ENCODE peak calls at places on chromosomes 4 and X, in four cellular contexts. One of them, this sample, is unnamed.

GRCh38 chr4:141058739-141059507 is 74.3 kb downstream of the RNF150 start:
- DNase-seq in GM13977: no peak
- DNase-seq in tibial artery: no peak
- DNase-seq in mucosa of descending colon: no peak
- DNase-seq in this sample: no peak

GRCh38 chrX:53476371-53476770 is 42.2 kb upstream of the HSD17B10 start:
- DNase-seq in GM13977: no peak
- DNase-seq in tibial artery: no peak
- DNase-seq in mucosa of descending colon: no peak
- DNase-seq in this sample: no peak

GRCh38 chr4:73868206-73869129 is 725 bp upstream of the CXCL1 start:
- DNase-seq in GM13977: no peak
- DNase-seq in tibial artery: no peak
- DNase-seq in mucosa of descending colon: no peak
- DNase-seq in this sample: no peak

GRCh38 chrX:99353412-99353811 is 1056.7 kb downstream of the PCDH19 start:
- DNase-seq in GM13977: no peak
- DNase-seq in tibial artery: no peak
- DNase-seq in mucosa of descending colon: no peak
- DNase-seq in this sample: no peak

GRCh38 chrX:15909605-15910004 is 55.0 kb upstream of the AP1S2 start:
- DNase-seq in GM13977: no peak
- DNase-seq in tibial artery: no peak
- DNase-seq in mucosa of descending colon: no peak
- DNase-seq in this sample: no peak

GRCh38 chrX:45771114-45771513 is 570.4 kb upstream of the DIPK2B start:
- DNase-seq in GM13977: no peak
- DNase-seq in tibial artery: no peak
- DNase-seq in mucosa of descending colon: no peak
- DNase-seq in this sample: no peak

GRCh38 chr4:125801373-125801772 is 486.6 kb downstream of the FAT4 start:
- DNase-seq in GM13977: no peak
- DNase-seq in tibial artery: no peak
- DNase-seq in mucosa of descending colon: no peak
- DNase-seq in this sample: no peak

GRCh38 chr4:28225005-28225404 is 1364.4 kb downstream of the STIM2 start:
- DNase-seq in GM13977: no peak
- DNase-seq in tibial artery: no peak
- DNase-seq in mucosa of descending colon: no peak
- DNase-seq in this sample: no peak

GRCh38 chrX:17824980-17825379 is 36.1 kb downstream of the RAI2 start:
- DNase-seq in GM13977: no peak
- DNase-seq in tibial artery: no peak
- DNase-seq in mucosa of descending colon: no peak
- DNase-seq in this sample: no peak

GRCh38 chr4:138005486-138005885 is 236.7 kb downstream of the SLC7A11 start:
- DNase-seq in GM13977: no peak
- DNase-seq in tibial artery: no peak
- DNase-seq in mucosa of descending colon: no peak
- DNase-seq in this sample: no peak

GRCh38 chr4:138010639-138011038 is 231.5 kb downstream of the SLC7A11 start:
- DNase-seq in GM13977: no peak
- DNase-seq in tibial artery: no peak
- DNase-seq in mucosa of descending colon: no peak
- DNase-seq in this sample: no peak

GRCh38 chr4:138003248-138003647 is 238.9 kb downstream of the SLC7A11 start:
- DNase-seq in GM13977: peak
- DNase-seq in tibial artery: no peak
- DNase-seq in mucosa of descending colon: no peak
- DNase-seq in this sample: no peak

GRCh38 chr4:138007572-138007971 is 234.6 kb downstream of the SLC7A11 start:
- DNase-seq in GM13977: no peak
- DNase-seq in tibial artery: no peak
- DNase-seq in mucosa of descending colon: no peak
- DNase-seq in this sample: no peak
- TF ChIP-seq CTCF in GM13977: no peak
- TF ChIP-seq CTCF in tibial artery: no peak
- TF ChIP-seq CTCF in mucosa of descending colon: no peak
- TF ChIP-seq CTCF in this sample: peak

DNA sequence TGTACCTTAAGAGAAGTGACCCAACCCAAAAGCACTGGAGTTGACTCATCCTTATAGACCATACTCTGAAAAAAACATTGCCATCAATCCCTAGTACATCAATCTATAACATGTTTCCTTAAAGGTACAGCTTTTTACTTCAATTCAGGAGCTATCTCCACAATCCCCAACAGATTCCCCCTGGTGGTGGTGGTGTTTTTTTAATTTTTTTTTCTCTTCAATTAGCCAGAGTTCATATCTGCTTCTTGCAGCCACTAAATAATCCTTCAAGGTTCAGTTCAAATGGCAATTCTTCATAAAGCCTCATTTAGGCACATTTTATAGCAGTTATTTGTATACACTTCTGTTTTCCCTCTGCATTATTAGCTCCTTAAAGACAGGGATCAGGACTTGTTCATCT is 60.7 kb upstream of the KDR start:
- DNase-seq in GM13977: no peak
- DNase-seq in tibial artery: no peak
- DNase-seq in mucosa of descending colon: no peak
- DNase-seq in this sample: no peak
- TF ChIP-seq CTCF in GM13977: no peak
- TF ChIP-seq CTCF in tibial artery: no peak
- TF ChIP-seq CTCF in mucosa of descending colon: no peak
- TF ChIP-seq CTCF in this sample: no peak

GRCh38 chr4:86921608-86922252 is 13.1 kb upstream of the AFF1 start:
- DNase-seq in GM13977: no peak
- DNase-seq in tibial artery: no peak
- DNase-seq in mucosa of descending colon: no peak
- DNase-seq in this sample: no peak

GRCh38 chr4:86919824-86920223 is 15.0 kb upstream of the AFF1 start:
- DNase-seq in GM13977: no peak
- DNase-seq in tibial artery: no peak
- DNase-seq in mucosa of descending colon: no peak
- DNase-seq in this sample: no peak

GRCh38 chr4:86916392-86916791 is 18.4 kb upstream of the AFF1 start:
- DNase-seq in GM13977: no peak
- DNase-seq in tibial artery: no peak
- DNase-seq in mucosa of descending colon: no peak
- DNase-seq in this sample: no peak

GRCh38 chr4:86918539-86919072 is 16.2 kb upstream of the AFF1 start:
- DNase-seq in GM13977: no peak
- DNase-seq in tibial artery: no peak
- DNase-seq in mucosa of descending colon: no peak
- DNase-seq in this sample: no peak

DNA sequence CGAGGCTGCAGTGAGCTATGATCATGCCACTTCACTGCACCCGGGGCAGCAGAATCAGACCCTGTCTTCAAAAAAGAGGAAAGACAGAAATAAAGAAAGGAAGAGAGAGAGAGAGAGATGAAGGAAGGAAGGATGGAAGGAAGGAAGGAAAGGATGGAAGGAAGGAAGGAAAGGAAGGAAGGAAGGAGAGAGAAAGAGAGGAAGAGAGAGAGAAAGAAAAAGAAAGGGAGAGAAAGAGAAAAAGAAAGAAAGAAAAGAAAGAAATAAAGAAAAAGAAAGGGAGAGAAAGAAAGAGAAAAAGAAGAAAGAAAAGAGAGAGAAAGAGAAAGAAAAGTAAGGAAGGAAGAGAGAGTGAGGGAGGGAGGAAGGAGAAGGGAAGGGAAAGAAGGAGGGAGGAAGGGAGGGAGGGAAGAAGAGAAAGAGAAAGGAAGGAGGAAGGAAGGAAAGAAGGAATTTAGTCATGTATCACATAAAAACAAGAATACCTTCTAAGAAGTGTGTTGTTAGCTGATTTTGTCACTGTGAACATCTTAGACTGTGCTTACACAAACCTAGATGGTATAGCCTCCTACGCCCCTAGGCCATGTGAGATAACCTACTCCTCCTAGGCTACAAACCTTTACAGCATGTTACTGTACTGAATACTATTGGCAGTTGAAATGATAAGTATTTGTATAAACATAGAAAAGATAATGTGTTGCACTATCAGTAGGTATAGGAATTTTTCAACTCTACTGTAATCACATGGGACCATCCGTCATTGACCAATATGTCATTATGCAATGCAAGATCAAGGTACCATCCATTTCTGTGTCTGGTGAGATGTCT is 17.4 kb upstream of the AFF1 start:
- DNase-seq in GM13977: no peak
- DNase-seq in tibial artery: no peak
- DNase-seq in mucosa of descending colon: no peak
- DNase-seq in this sample: no peak
- TF ChIP-seq CTCF in GM13977: no peak
- TF ChIP-seq CTCF in tibial artery: no peak
- TF ChIP-seq CTCF in mucosa of descending colon: no peak
- TF ChIP-seq CTCF in this sample: no peak

DNA sequence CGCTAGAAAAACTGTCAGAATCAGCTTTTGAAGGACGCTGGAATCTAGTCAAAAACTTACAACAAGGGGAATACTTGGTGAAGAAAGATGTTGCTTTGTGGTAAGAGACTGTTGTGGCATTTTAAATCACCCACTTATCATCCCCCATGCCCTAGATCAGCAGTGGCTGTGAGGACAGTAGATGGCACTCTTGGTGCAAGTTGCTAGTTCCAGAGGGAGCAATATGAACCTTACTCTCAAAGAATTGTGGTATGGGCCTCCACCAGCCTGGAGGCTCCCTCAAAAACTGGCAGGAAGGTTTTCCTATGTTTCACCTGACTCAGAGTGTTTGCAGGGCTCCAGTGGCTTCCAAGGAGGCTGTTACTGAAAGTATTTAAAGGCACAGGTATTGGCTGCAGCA is 37.7 kb upstream of the SLC16A2 start:
- DNase-seq in GM13977: peak
- DNase-seq in tibial artery: no peak
- DNase-seq in mucosa of descending colon: no peak
- DNase-seq in this sample: no peak
- TF ChIP-seq CTCF in GM13977: peak
- TF ChIP-seq CTCF in tibial artery: no peak
- TF ChIP-seq CTCF in mucosa of descending colon: no peak
- TF ChIP-seq CTCF in this sample: peak

GRCh38 chr4:25863347-25863784 is 578 bp upstream of the SEL1L3 start:
- DNase-seq in GM13977: peak
- DNase-seq in tibial artery: no peak
- DNase-seq in mucosa of descending colon: peak
- DNase-seq in this sample: no peak
- TF ChIP-seq CTCF in GM13977: peak
- TF ChIP-seq CTCF in tibial artery: no peak
- TF ChIP-seq CTCF in mucosa of descending colon: peak
- TF ChIP-seq CTCF in this sample: peak

DNA sequence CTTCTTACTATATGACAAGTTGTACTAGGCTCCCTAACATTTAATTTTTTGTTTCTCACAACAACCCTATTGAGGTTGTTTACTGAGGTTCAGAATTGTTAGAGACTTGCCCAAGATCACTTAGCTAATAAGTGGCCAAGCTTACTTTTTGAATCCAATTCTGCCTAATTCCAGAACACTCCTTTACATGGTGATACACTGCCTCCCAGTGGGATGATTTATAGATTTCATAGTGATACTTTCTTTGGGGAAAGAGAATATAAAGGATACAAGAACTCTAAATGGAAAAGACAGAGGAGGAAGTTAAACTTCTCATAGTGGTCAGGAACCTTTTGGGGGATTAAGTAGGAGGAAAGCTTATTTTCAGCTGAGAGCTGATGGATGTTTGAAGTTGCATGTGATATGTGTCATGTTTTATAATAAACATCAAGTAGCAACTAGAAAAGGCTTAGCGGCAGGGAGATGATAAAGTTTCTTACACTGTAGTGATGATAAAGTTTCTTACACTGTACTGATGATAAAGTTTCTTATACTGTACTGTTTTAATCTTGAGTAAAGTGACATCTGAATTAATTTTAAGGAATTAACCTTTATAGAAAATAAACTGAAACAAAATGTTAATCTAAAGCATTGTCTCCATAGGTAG is 15.3 kb downstream of the STAG2 start:
- DNase-seq in GM13977: no peak
- DNase-seq in tibial artery: no peak
- DNase-seq in mucosa of descending colon: no peak
- DNase-seq in this sample: no peak
- TF ChIP-seq CTCF in GM13977: no peak
- TF ChIP-seq CTCF in tibial artery: peak
- TF ChIP-seq CTCF in mucosa of descending colon: no peak
- TF ChIP-seq CTCF in this sample: peak

DNA sequence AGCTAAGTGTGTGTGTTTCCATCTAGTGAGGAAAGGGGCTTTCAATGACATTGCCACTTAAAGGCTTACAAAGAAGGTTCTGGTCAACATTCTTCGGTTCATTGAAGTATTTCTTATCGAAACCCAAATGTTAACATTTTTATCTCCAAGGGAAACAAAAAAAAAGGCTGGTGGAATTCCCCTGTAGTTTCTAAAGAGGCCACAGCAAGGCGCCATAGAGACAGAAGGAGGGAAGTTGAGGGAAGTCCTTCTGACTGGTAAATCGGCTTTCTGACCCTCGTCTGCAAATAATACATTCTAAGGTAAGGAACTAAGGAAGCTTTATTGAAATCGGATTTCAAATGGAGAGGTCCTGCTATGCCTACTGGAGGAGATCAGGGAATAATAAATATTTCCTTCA is 1.7 kb upstream of the ZFP42 start:
- DNase-seq in GM13977: no peak
- DNase-seq in tibial artery: no peak
- DNase-seq in mucosa of descending colon: no peak
- DNase-seq in this sample: no peak
- TF ChIP-seq CTCF in GM13977: no peak
- TF ChIP-seq CTCF in tibial artery: no peak
- TF ChIP-seq CTCF in mucosa of descending colon: no peak
- TF ChIP-seq CTCF in this sample: peak

This sample was measured in osteocyte.